ENCODE peak calls at places on chromosomes 6 and 20, in six cellular contexts. G, R, F, X, K and L are unnamed samples.

GRCh38 chr6:90000864-90001731 is 106.8 kb downstream of the GJA10 start:
- DNase-seq in X (no peak), G (no peak), F (no peak), K (no peak), R (no peak), L (no peak)

GRCh38 chr20:1267161-1267560 is 1.1 kb downstream of the SNPH start:
- DNase-seq in R (no peak), F (peak), X (no peak), G (no peak), K (no peak), L (no peak)

GRCh38 chr20:13119583-13119982 is 101.5 kb upstream of the ISM1 start:
- DNase-seq in K (peak), G (peak), F (peak), R (no peak), X (no peak), L (peak)

GRCh38 chr6:170139531-170139930 is 151.3 kb downstream of the DLL1 start:
- DNase-seq in F (no peak), K (no peak), R (no peak), G (no peak), X (peak), L (no peak)

GRCh38 chr20:23363257-23363649 is 1.3 kb downstream of the GZF1 start:
- DNase-seq in R (no peak), F (no peak), K (no peak), G (no peak), X (no peak), L (no peak)

GRCh38 chr6:1817033-1817761 is 207.5 kb downstream of the FOXC1 start:
- DNase-seq in K (no peak), R (no peak), F (no peak), X (no peak), G (peak), L (no peak)

GRCh38 chr6:7196019-7196402 is 88.2 kb downstream of the RREB1 start:
- DNase-seq in X (no peak), F (no peak), G (no peak), R (no peak), K (no peak), L (no peak)

GRCh38 chr6:92806254-92806653 is 613.1 kb downstream of the EPHA7 start:
- DNase-seq in X (no peak), K (no peak), R (no peak), F (no peak), G (no peak), L (no peak)

GRCh38 chr6:92538926-92539325 is 880.4 kb downstream of the EPHA7 start:
- DNase-seq in G (no peak), R (no peak), X (no peak), F (no peak), K (no peak), L (no peak)

GRCh38 chr6:169427856-169428255 is 174.2 kb upstream of the THBS2 start:
- DNase-seq in K (no peak), F (peak), G (peak), R (no peak), X (no peak), L (no peak)

GRCh38 chr20:50675671-50676376 is 15.5 kb downstream of the RIPOR3 start:
- DNase-seq in R (no peak), F (no peak), X (no peak), G (no peak), K (no peak), L (peak)

GRCh38 chr6:48782230-48782629 is 671.2 kb upstream of the PTCHD4 start:
- DNase-seq in K (no peak), R (peak), X (no peak), F (peak), G (no peak), L (no peak)

GRCh38 chr6:88008411-88008810 is 39.2 kb upstream of the SPACA1 start:
- DNase-seq in G (peak), R (no peak), X (no peak), F (no peak), K (no peak), L (no peak)

GRCh38 chr20:25014816-25015215 is 22.3 kb upstream of the APMAP start:
- DNase-seq in F (no peak), K (no peak), X (no peak), G (no peak), R (no peak), L (no peak)

GRCh38 chr6:21748343-21749063 is 155.0 kb downstream of the SOX4 start:
- DNase-seq in X (no peak), K (no peak), G (no peak), F (no peak), R (peak), L (peak)

GRCh38 chr6:33875696-33876095 is 71.9 kb upstream of the MLN start:
- DNase-seq in K (no peak), F (no peak), X (no peak), R (no peak), G (no peak), L (no peak)

GRCh38 chr6:33874136-33874535 is 70.3 kb upstream of the MLN start:
- DNase-seq in K (no peak), F (no peak), X (no peak), R (no peak), G (no peak), L (no peak)

GRCh38 chr6:33875141-33875581 is 71.4 kb upstream of the MLN start:
- DNase-seq in G (no peak), F (no peak), K (no peak), R (no peak), X (no peak), L (no peak)

GRCh38 chr6:33869826-33870423 is 66.1 kb upstream of the MLN start:
- DNase-seq in K (no peak), R (no peak), X (no peak), G (no peak), F (peak), L (no peak)

DNA sequence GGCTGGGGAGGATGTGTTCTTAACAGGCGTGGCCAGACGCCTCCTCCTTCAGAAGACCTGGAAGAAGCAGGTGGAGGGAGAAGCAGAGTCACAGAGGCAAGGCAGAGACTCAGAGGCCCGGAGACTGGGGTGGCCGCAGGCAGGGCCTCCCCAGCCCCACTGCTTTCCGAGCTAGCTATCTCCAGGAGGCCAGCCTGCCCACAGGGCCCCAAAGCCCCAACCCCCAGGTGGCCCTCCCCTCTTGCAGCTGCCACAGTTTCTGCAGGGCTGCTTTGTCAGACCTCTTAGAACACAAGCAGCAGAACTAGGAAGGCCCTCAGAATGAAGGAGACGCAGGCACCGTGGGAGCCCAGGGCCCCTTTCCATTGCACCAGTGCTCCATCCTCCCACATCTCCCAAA is 69.0 kb upstream of the MLN start:
- DNase-seq in X (no peak), R (no peak), F (no peak), K (no peak), G (no peak), L (no peak)
- TF ChIP-seq CTCF in X (no peak), R (no peak), F (no peak), K (no peak), G (no peak), L (no peak)

GRCh38 chr6:79466222-79466834 is 70.9 kb downstream of the LCA5 start:
- DNase-seq in G (peak), F (peak), R (no peak), X (no peak), K (no peak), L (no peak)
- TF ChIP-seq CTCF in G (peak), F (peak), R (peak), X (peak), K (peak), L (peak)

GRCh38 chr20:38114353-38114791 is 50.7 kb downstream of the TGM2 start:
- DNase-seq in F (no peak), X (no peak), K (no peak), G (peak), R (no peak), L (no peak)

GRCh38 chr20:38115896-38116295 is 49.2 kb downstream of the TGM2 start:
- DNase-seq in X (no peak), K (no peak), F (no peak), R (no peak), G (no peak), L (no peak)

GRCh38 chr20:38113401-38114325 is 51.4 kb downstream of the TGM2 start:
- DNase-seq in R (no peak), G (no peak), K (no peak), F (peak), X (no peak), L (peak)

GRCh38 chr20:38116409-38117165 is 48.5 kb downstream of the TGM2 start:
- DNase-seq in F (no peak), X (no peak), G (no peak), R (no peak), K (no peak), L (no peak)

GRCh38 chr20:38115205-38115604 is 49.9 kb downstream of the TGM2 start:
- DNase-seq in X (no peak), K (no peak), G (no peak), F (no peak), R (no peak), L (no peak)
- TF ChIP-seq CTCF in X (no peak), K (no peak), G (peak), F (no peak), R (no peak), L (no peak)

DNA sequence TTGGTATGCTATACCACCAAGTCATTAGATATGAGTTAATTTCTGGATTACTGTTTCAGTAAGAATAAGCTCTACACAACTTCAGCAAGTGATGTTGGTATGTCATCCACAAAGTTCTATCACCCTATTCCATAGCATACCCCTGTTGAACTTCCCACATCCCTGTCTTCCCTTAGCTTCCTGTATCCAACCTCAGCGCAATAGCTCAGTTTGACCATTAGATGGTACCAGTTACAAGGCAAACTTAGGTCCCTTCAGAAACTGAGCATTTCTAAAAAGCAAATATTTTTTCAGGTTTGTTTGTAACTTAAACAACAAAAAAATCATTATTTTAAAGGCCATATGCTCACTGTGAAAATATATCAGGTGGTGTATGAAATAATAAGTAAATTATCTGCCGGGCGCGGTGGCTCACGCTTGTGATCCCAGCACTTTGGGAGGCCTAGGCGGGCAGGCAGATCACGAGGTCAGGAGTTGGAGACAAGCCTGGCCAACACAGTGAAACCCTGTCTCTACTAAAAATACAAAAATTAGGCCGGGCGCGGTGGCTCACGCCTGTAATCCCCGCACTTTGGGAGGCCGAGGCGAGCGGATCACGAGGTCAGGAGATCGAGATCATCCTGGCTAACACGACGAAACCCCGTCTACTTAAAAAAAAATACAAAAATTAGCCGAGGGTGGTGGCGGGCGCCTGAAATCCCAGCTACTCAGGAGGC is 8.8 kb upstream of the MOG start:
- DNase-seq in R (no peak), F (peak), G (peak), X (no peak), K (no peak), L (no peak)
- TF ChIP-seq CTCF in R (peak), F (peak), G (peak), X (no peak), K (peak), L (peak)

GRCh38 chr6:13278184-13278583 is 50.2 kb downstream of the TBC1D7 start:
- DNase-seq in X (no peak), K (no peak), R (no peak), F (peak), G (no peak), L (peak)
- TF ChIP-seq CTCF in X (no peak), K (no peak), R (peak), F (peak), G (peak), L (peak)

GRCh38 chr6:31680841-31681671 is at the start of gene LY6G5C:
- DNase-seq in G (peak), R (peak), F (peak), X (peak), K (peak), L (peak)
- TF ChIP-seq CTCF in G (peak), R (peak), F (peak), X (no peak), K (peak), L (peak)

GRCh38 chr6:52010145-52010544 is 77.3 kb downstream of the PKHD1 start:
- DNase-seq in K (no peak), F (no peak), X (no peak), G (no peak), R (no peak), L (no peak)
- TF ChIP-seq CTCF in K (no peak), F (no peak), X (no peak), G (no peak), R (no peak), L (no peak)